ENCODE peak calls at places on chromosomes 5 and 9, in five cellular contexts. One of them, this sample, is unnamed.

GRCh38 chr5:16690243-16690839 is 73.5 kb upstream of the RETREG1 start:
- DNase-seq in neural progenitor cell: peak; percentile 77
- DNase-seq in T-cell: no peak
- DNase-seq in NCI-H1092 treated with DMSO at 0.1 percent for 48 hours: peak; percentile 66
- DNase-seq in mesendoderm: peak; percentile 79
- DNase-seq in this sample: peak; percentile 72

GRCh38 chr9:123316053-123316718 is 39.8 kb upstream of the CRB2 start:
- DNase-seq in neural progenitor cell: no peak
- DNase-seq in T-cell: no peak
- DNase-seq in NCI-H1092 treated with DMSO at 0.1 percent for 48 hours: no peak
- DNase-seq in mesendoderm: no peak
- DNase-seq in this sample: no peak

GRCh38 chr5:151137067-151137825 is 20.3 kb downstream of the ANXA6 start:
- DNase-seq in neural progenitor cell: no peak
- DNase-seq in T-cell: no peak
- DNase-seq in NCI-H1092 treated with DMSO at 0.1 percent for 48 hours: no peak
- DNase-seq in mesendoderm: no peak
- DNase-seq in this sample: no peak

GRCh38 chr9:6941527-6941926 is 183.8 kb downstream of the KDM4C start:
- DNase-seq in neural progenitor cell: no peak
- DNase-seq in T-cell: no peak
- DNase-seq in NCI-H1092 treated with DMSO at 0.1 percent for 48 hours: no peak
- DNase-seq in mesendoderm: no peak
- DNase-seq in this sample: no peak

GRCh38 chr5:17089690-17090089 is 127.7 kb upstream of the BASP1 start:
- DNase-seq in neural progenitor cell: no peak
- DNase-seq in T-cell: no peak
- DNase-seq in NCI-H1092 treated with DMSO at 0.1 percent for 48 hours: no peak
- DNase-seq in mesendoderm: peak; percentile 10
- DNase-seq in this sample: no peak

GRCh38 chr5:167639213-167639612 is 652.2 kb upstream of the WWC1 start:
- DNase-seq in neural progenitor cell: no peak
- DNase-seq in T-cell: no peak
- DNase-seq in NCI-H1092 treated with DMSO at 0.1 percent for 48 hours: no peak
- DNase-seq in mesendoderm: peak; percentile 26
- DNase-seq in this sample: no peak

GRCh38 chr9:75147638-75148037 is 59.3 kb downstream of the OSTF1 start:
- DNase-seq in neural progenitor cell: no peak
- DNase-seq in T-cell: no peak
- DNase-seq in NCI-H1092 treated with DMSO at 0.1 percent for 48 hours: no peak
- DNase-seq in mesendoderm: no peak
- DNase-seq in this sample: no peak

GRCh38 chr5:6582507-6583048 is 50.3 kb downstream of the NSUN2 start:
- DNase-seq in neural progenitor cell: no peak
- DNase-seq in T-cell: no peak
- DNase-seq in NCI-H1092 treated with DMSO at 0.1 percent for 48 hours: no peak
- DNase-seq in mesendoderm: no peak
- DNase-seq in this sample: peak; percentile 44

GRCh38 chr5:112121268-112121667 is 297.8 kb downstream of the EPB41L4A start:
- DNase-seq in neural progenitor cell: no peak
- DNase-seq in T-cell: no peak
- DNase-seq in NCI-H1092 treated with DMSO at 0.1 percent for 48 hours: no peak
- DNase-seq in mesendoderm: no peak
- DNase-seq in this sample: no peak

GRCh38 chr5:174239718-174240117 is 194.2 kb downstream of the NSG2 start:
- DNase-seq in neural progenitor cell: no peak
- DNase-seq in T-cell: no peak
- DNase-seq in NCI-H1092 treated with DMSO at 0.1 percent for 48 hours: no peak
- DNase-seq in mesendoderm: no peak
- DNase-seq in this sample: no peak

GRCh38 chr5:143074414-143074996 is 304.3 kb downstream of the ARHGAP26 start:
- DNase-seq in neural progenitor cell: no peak
- DNase-seq in T-cell: no peak
- DNase-seq in NCI-H1092 treated with DMSO at 0.1 percent for 48 hours: no peak
- DNase-seq in mesendoderm: no peak
- DNase-seq in this sample: peak; percentile 55

This sample was measured in DMS53.